ENCODE peak calls at places on chromosomes 11 and 22, in four cellular contexts. Y is Right ventricle myocardium superior, O is A673, S is adrenal gland. B is an unnamed sample.
A peak's percentile ranks its signal among the peaks of the same experiment; 100 is the strongest.

GRCh38 chr11:11618973-11619435 is 2.8 kb downstream of the GALNT18 start:
- DNase-seq in S (no peak), O (no peak), Y (no peak), B (no peak)

GRCh38 chr11:86587559-86588193 is 84.7 kb downstream of the ME3 start:
- DNase-seq in O (no peak), S (no peak), Y (no peak), B (no peak)

GRCh38 chr22:26893034-26893710 is 235.8 kb downstream of the MIAT start:
- DNase-seq in S (no peak), O (peak; percentile 40), Y (no peak), B (no peak)

GRCh38 chr11:1692708-1693326 is 4.2 kb upstream of the KRTAP5-6 start:
- DNase-seq in Y (no peak), O (no peak), S (no peak), B (no peak)

GRCh38 chr11:122095950-122096942 is 19.8 kb downstream of the BLID start:
- DNase-seq in Y (no peak), O (no peak), S (no peak), B (no peak)

GRCh38 chr22:40597541-40598453 is 38.7 kb downstream of the MRTFA start:
- DNase-seq in Y (no peak), S (no peak), O (no peak), B (no peak)

GRCh38 chr11:102850973-102851745 is 7.8 kb upstream of the MMP3 start:
- DNase-seq in O (no peak), Y (no peak), S (no peak), B (no peak)

GRCh38 chr11:122453586-122453985 is 201.9 kb upstream of the UBASH3B start:
- DNase-seq in O (no peak), S (no peak), Y (no peak), B (no peak)

GRCh38 chr11:3119141-3119821 is 45.8 kb downstream of the OSBPL5 start:
- DNase-seq in Y (peak; percentile 14), O (no peak), S (peak; percentile 10), B (no peak)

GRCh38 chr11:118202599-118203422 is 22.0 kb downstream of the JAML start:
- DNase-seq in S (no peak), O (no peak), Y (no peak), B (no peak)

GRCh38 chr22:27372969-27373670 is 428.4 kb downstream of the MN1 start:
- DNase-seq in O (no peak), Y (no peak), S (no peak), B (no peak)

GRCh38 chr11:88538088-88538487 is 200.6 kb upstream of the CTSC start:
- DNase-seq in S (no peak), O (no peak), Y (no peak), B (no peak)

GRCh38 chr11:131122448-131122847 is 206.2 kb upstream of the SNX19 start:
- DNase-seq in O (no peak), Y (no peak), S (no peak), B (no peak)

GRCh38 chr11:96215094-96215782 is 127.8 kb downstream of the MAML2 start:
- DNase-seq in S (no peak), O (no peak), Y (no peak), B (peak; percentile 42)

GRCh38 chr22:35152316-35152715 is 86.4 kb downstream of the ISX start:
- DNase-seq in Y (no peak), O (no peak), S (no peak), B (no peak)

GRCh38 chr22:43186272-43187170 is at the start of gene TTLL12:
- DNase-seq in Y (peak; percentile 75), S (peak; percentile 69), O (peak; percentile 68), B (peak; percentile 95)

GRCh38 chr11:60946601-60947265 is 5.2 kb downstream of the SLC15A3 start:
- DNase-seq in O (no peak), Y (no peak), S (no peak), B (no peak)

GRCh38 chr11:76667271-76667818 is 3.2 kb downstream of the LRRC32 start:
- DNase-seq in S (peak; percentile 10), O (no peak), Y (peak; percentile 26), B (no peak)

GRCh38 chr11:82701847-82702520 is 31.7 kb downstream of the FAM181B start:
- DNase-seq in O (peak; percentile 75), Y (no peak), S (peak; percentile 28), B (peak; percentile 44)

GRCh38 chr11:72920001-72920400 is 105.8 kb downstream of the ATG16L2 start:
- DNase-seq in S (no peak), O (no peak), Y (no peak), B (no peak)

GRCh38 chr22:19085233-19086043 is 36.8 kb downstream of the DGCR2 start:
- DNase-seq in Y (no peak), O (peak; percentile 67), S (no peak), B (peak; percentile 81)

GRCh38 chr22:49705631-49706352 is 121.9 kb downstream of the BRD1 start:
- DNase-seq in O (no peak), S (no peak), Y (no peak), B (no peak)

GRCh38 chr22:40400173-40400572 is 29.8 kb downstream of the SGSM3 start:
- DNase-seq in O (no peak), Y (peak; percentile 71), S (no peak), B (peak; percentile 71)

GRCh38 chr11:16981651-16982194 is 32.5 kb downstream of the PLEKHA7 start:
- DNase-seq in S (no peak), Y (peak; percentile 50), O (peak; percentile 4), B (no peak)

GRCh38 chr11:83864412-83865057 is 578.4 kb upstream of the CCDC90B start:
- DNase-seq in O (no peak), Y (no peak), S (no peak), B (no peak)

GRCh38 chr11:119414321-119414720 is 8.7 kb downstream of the THY1 start:
- DNase-seq in S (no peak), Y (no peak), O (no peak), B (no peak)

GRCh38 chr11:12397953-12398352 is 20.6 kb downstream of the PARVA start:
- DNase-seq in S (peak; percentile 41), O (peak; percentile 26), Y (peak; percentile 73), B (no peak)

GRCh38 chr11:73141309-73142127 is 600 bp downstream of the FCHSD2 start:
- DNase-seq in O (peak; percentile 81), S (peak; percentile 81), Y (peak; percentile 89), B (peak; percentile 77)

GRCh38 chr11:91248199-91248807 is 976.3 kb upstream of the FAT3 start:
- DNase-seq in Y (no peak), O (peak; percentile 78), S (peak; percentile 25), B (no peak)

GRCh38 chr22:44519895-44520294 is 21.9 kb upstream of the RTL6 start:
- DNase-seq in O (no peak), Y (peak; percentile 59), S (no peak), B (no peak)

GRCh38 chr11:93330446-93330984 is at the start of gene DEUP1:
- DNase-seq in Y (peak; percentile 50), O (peak; percentile 44), S (peak; percentile 69), B (peak; percentile 33)

GRCh38 chr11:19777032-19777341 is 64.3 kb downstream of the NAV2 start:
- DNase-seq in Y (no peak), O (no peak), S (no peak), B (peak; percentile 70)

B was measured in GM20000.